ENCODE peak calls at places on chromosome 6, in seven cellular contexts. Y is natural killer cell; B is RWPE2; O is foreskin keratinocyte; D is heart left ventricle; L is SK-N-SH treated with all-trans-retinoic acid at 6 μM for 48 hours; G is CD8-positive, alpha-beta T cell. U is an unnamed sample.

GRCh38 chr6:42572523-42572922 is 8.7 kb downstream of the UBR2 start:
- ATAC-seq in Y (peak), B (no peak), O (no peak), D (no peak), L (no peak), G (peak), U (no peak)

GRCh38 chr6:57106990-57107389 is 17.0 kb downstream of the ZNF451 start:
- ATAC-seq in Y (no peak), B (no peak), O (no peak), D (no peak), L (no peak), G (no peak), U (no peak)

GRCh38 chr6:87791029-87791428 is 89.0 kb upstream of the AKIRIN2 start:
- ATAC-seq in Y (no peak), B (no peak), O (no peak), D (no peak), L (no peak), G (no peak), U (no peak)

GRCh38 chr6:113659762-113660404 is 197.3 kb upstream of the MARCKS start:
- ATAC-seq in Y (no peak), B (no peak), O (no peak), D (no peak), L (no peak), G (no peak), U (no peak)

GRCh38 chr6:28982476-28983266 is 22.4 kb downstream of the ZNF311 start:
- ATAC-seq in Y (peak), B (peak), O (peak), D (no peak), L (peak), G (peak), U (peak)

GRCh38 chr6:144063246-144063743 is 32.1 kb downstream of the SF3B5 start:
- ATAC-seq in Y (no peak), B (no peak), O (peak), D (no peak), L (peak), G (peak), U (no peak)

GRCh38 chr6:81570673-81571072 is 181.8 kb downstream of the TENT5A start:
- ATAC-seq in Y (no peak), B (no peak), O (no peak), D (no peak), L (no peak), G (no peak), U (no peak)

GRCh38 chr6:154981071-154981373 is 14.1 kb upstream of the TIAM2 start:
- ATAC-seq in Y (no peak), B (peak), O (peak), D (no peak), L (no peak), G (no peak), U (no peak)

GRCh38 chr6:54018722-54019121 is 92.5 kb upstream of the MLIP start:
- ATAC-seq in Y (no peak), B (no peak), O (no peak), D (peak), L (no peak), G (no peak), U (no peak)

GRCh38 chr6:108113557-108114519 is 39.3 kb upstream of the OSTM1 start:
- ATAC-seq in Y (no peak), B (peak), O (peak), D (peak), L (peak), G (no peak), U (peak)

GRCh38 chr6:41740366-41741162 is 5.2 kb upstream of the TFEB start:
- ATAC-seq in Y (no peak), B (no peak), O (no peak), D (no peak), L (no peak), G (no peak), U (no peak)

GRCh38 chr6:92979281-92979680 is 440.1 kb downstream of the EPHA7 start:
- ATAC-seq in Y (no peak), B (no peak), O (no peak), D (no peak), L (no peak), G (no peak), U (no peak)

GRCh38 chr6:36906539-36906938 is 20.8 kb downstream of the C6orf89 start:
- ATAC-seq in Y (no peak), B (no peak), O (no peak), D (peak), L (no peak), G (no peak), U (no peak)

GRCh38 chr6:85096976-85097375 is 332.6 kb upstream of the TBX18 start:
- ATAC-seq in Y (no peak), B (no peak), O (no peak), D (no peak), L (no peak), G (no peak), U (no peak)

U was measured in gastroesophageal sphincter.